ENCODE peak calls at places on chromosomes 3 and 15, in five cellular contexts. One of them, this sample, is unnamed.
A peak's percentile ranks its signal among the peaks of the same experiment; 100 is the strongest.

GRCh38 chr15:82135645-82136044 is 89.8 kb upstream of the MEX3B start:
- DNase-seq in WTC11: no peak
- DNase-seq in HFF-Myc: no peak
- DNase-seq in uterus: no peak
- DNase-seq in BJ: no peak
- DNase-seq in this sample: no peak

GRCh38 chr3:55904716-55905115 is 417.6 kb upstream of the WNT5A start:
- DNase-seq in WTC11: no peak
- DNase-seq in HFF-Myc: no peak
- DNase-seq in uterus: no peak
- DNase-seq in BJ: no peak
- DNase-seq in this sample: no peak

GRCh38 chr3:196519738-196520122 is 4.6 kb upstream of the SMCO1 start:
- DNase-seq in WTC11: no peak
- DNase-seq in HFF-Myc: no peak
- DNase-seq in uterus: no peak
- DNase-seq in BJ: no peak
- DNase-seq in this sample: no peak

GRCh38 chr3:166190360-166190759 is 353.1 kb upstream of the BCHE start:
- DNase-seq in WTC11: no peak
- DNase-seq in HFF-Myc: no peak
- DNase-seq in uterus: no peak
- DNase-seq in BJ: no peak
- DNase-seq in this sample: peak; percentile 7

GRCh38 chr3:124858275-124858674 is 28.9 kb downstream of the ITGB5 start:
- DNase-seq in WTC11: no peak
- DNase-seq in HFF-Myc: no peak
- DNase-seq in uterus: no peak
- DNase-seq in BJ: no peak
- DNase-seq in this sample: no peak

GRCh38 chr3:38114875-38115644 is 21.9 kb downstream of the ACAA1 start:
- DNase-seq in WTC11: peak; percentile 4
- DNase-seq in HFF-Myc: no peak
- DNase-seq in uterus: no peak
- DNase-seq in BJ: no peak
- DNase-seq in this sample: no peak

GRCh38 chr3:15319575-15319974 is 12.8 kb downstream of the SH3BP5 start:
- DNase-seq in WTC11: no peak
- DNase-seq in HFF-Myc: no peak
- DNase-seq in uterus: peak; percentile 64
- DNase-seq in BJ: no peak
- DNase-seq in this sample: no peak

GRCh38 chr3:172034786-172035685 is 4.3 kb upstream of the FNDC3B start:
- DNase-seq in WTC11: peak; percentile 37
- DNase-seq in HFF-Myc: no peak
- DNase-seq in uterus: no peak
- DNase-seq in BJ: no peak
- DNase-seq in this sample: no peak

GRCh38 chr3:16114930-16115329 is 59.5 kb upstream of the GALNT15 start:
- DNase-seq in WTC11: no peak
- DNase-seq in HFF-Myc: no peak
- DNase-seq in uterus: no peak
- DNase-seq in BJ: no peak
- DNase-seq in this sample: no peak

GRCh38 chr15:66766282-66767228 is 64.5 kb downstream of the SMAD6 start:
- DNase-seq in WTC11: no peak
- DNase-seq in HFF-Myc: no peak
- DNase-seq in uterus: no peak
- DNase-seq in BJ: no peak
- DNase-seq in this sample: no peak

GRCh38 chr15:42273900-42274692 is 863 bp upstream of the TMEM87A start:
- DNase-seq in WTC11: peak; percentile 24
- DNase-seq in HFF-Myc: no peak
- DNase-seq in uterus: peak; percentile 58
- DNase-seq in BJ: no peak
- DNase-seq in this sample: no peak

GRCh38 chr3:41224120-41224806 is 25.0 kb downstream of the CTNNB1 start:
- DNase-seq in WTC11: no peak
- DNase-seq in HFF-Myc: no peak
- DNase-seq in uterus: no peak
- DNase-seq in BJ: no peak
- DNase-seq in this sample: peak; percentile 21
- TF ChIP-seq CTCF in WTC11: no peak
- TF ChIP-seq CTCF in HFF-Myc: no peak
- TF ChIP-seq CTCF in uterus: no peak
- TF ChIP-seq CTCF in BJ: no peak
- TF ChIP-seq CTCF in this sample: no peak

DNA sequence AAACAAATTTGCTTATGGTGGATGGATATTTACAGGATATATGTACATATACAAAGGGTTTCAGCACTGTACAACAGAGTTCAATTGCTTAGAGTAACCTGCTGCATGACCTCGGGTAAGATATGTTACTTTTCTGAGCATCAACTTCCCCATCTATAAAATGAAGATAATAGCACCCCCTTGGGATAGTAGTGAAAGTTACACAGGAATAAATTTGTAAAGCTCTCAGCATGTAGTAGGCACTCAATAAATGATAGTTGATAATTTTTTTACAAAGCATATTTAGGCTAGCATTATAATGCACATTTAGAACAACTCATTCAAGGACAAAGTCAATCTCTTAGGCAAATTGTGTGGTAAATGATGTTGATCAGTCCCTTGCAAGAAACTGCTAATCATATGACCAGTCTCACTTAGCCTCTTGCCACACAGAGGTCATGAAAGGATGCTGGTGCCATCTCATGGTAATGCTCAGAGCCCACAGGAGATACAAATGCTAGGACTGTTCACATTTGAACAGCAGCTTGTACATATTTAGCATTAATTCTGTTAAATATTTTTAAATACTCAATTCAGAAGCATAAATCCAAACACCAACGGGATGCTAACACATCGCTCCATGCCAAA is 123.9 kb downstream of the MAGI1 start:
- DNase-seq in WTC11: no peak
- DNase-seq in HFF-Myc: no peak
- DNase-seq in uterus: no peak
- DNase-seq in BJ: no peak
- DNase-seq in this sample: no peak
- TF ChIP-seq CTCF in WTC11: no peak
- TF ChIP-seq CTCF in HFF-Myc: no peak
- TF ChIP-seq CTCF in uterus: no peak
- TF ChIP-seq CTCF in BJ: no peak
- TF ChIP-seq CTCF in this sample: no peak

GRCh38 chr15:57079446-57079845 is 161.0 kb downstream of the TCF12 start:
- DNase-seq in WTC11: no peak
- DNase-seq in HFF-Myc: no peak
- DNase-seq in uterus: no peak
- DNase-seq in BJ: no peak
- DNase-seq in this sample: no peak
- TF ChIP-seq CTCF in WTC11: no peak
- TF ChIP-seq CTCF in HFF-Myc: no peak
- TF ChIP-seq CTCF in uterus: no peak
- TF ChIP-seq CTCF in BJ: no peak
- TF ChIP-seq CTCF in this sample: peak; percentile 19

GRCh38 chr3:191363221-191363620 is 32.9 kb upstream of the UTS2B start:
- DNase-seq in WTC11: no peak
- DNase-seq in HFF-Myc: no peak
- DNase-seq in uterus: no peak
- DNase-seq in BJ: no peak
- DNase-seq in this sample: no peak
- TF ChIP-seq CTCF in WTC11: no peak
- TF ChIP-seq CTCF in HFF-Myc: no peak
- TF ChIP-seq CTCF in uterus: no peak
- TF ChIP-seq CTCF in BJ: no peak
- TF ChIP-seq CTCF in this sample: no peak

DNA sequence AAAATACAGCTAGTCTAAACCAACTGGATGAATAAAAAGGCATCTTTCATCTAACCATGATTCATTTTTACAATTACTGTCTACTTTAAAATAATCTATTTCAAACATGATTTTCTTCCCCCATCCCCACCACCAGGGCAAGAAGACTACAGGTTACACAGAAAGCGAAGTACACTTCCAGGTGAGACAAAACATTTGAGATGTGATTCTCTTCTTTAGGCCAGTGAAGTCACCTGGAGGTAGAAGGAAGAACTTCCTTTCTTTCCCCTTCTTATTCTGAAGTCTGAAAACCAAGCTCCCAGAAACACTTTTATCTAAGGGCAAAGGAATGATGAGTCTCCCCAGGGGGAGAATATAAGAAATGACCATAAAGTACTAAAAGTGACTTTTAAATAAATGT is 36.7 kb downstream of the SHQ1 start:
- DNase-seq in WTC11: no peak
- DNase-seq in HFF-Myc: no peak
- DNase-seq in uterus: no peak
- DNase-seq in BJ: no peak
- DNase-seq in this sample: no peak
- TF ChIP-seq CTCF in WTC11: no peak
- TF ChIP-seq CTCF in HFF-Myc: no peak
- TF ChIP-seq CTCF in uterus: no peak
- TF ChIP-seq CTCF in BJ: no peak
- TF ChIP-seq CTCF in this sample: peak; percentile 10

GRCh38 chr15:65408370-65409283 is 14.1 kb downstream of the IGDCC4 start:
- DNase-seq in WTC11: no peak
- DNase-seq in HFF-Myc: no peak
- DNase-seq in uterus: no peak
- DNase-seq in BJ: no peak
- DNase-seq in this sample: no peak

GRCh38 chr15:65410972-65411371 is 11.8 kb downstream of the IGDCC4 start:
- DNase-seq in WTC11: no peak
- DNase-seq in HFF-Myc: no peak
- DNase-seq in uterus: no peak
- DNase-seq in BJ: no peak
- DNase-seq in this sample: no peak

GRCh38 chr15:65410036-65410435 is 12.7 kb downstream of the IGDCC4 start:
- DNase-seq in WTC11: no peak
- DNase-seq in HFF-Myc: no peak
- DNase-seq in uterus: no peak
- DNase-seq in BJ: no peak
- DNase-seq in this sample: no peak

GRCh38 chr15:65411470-65412071 is 11.2 kb downstream of the IGDCC4 start:
- DNase-seq in WTC11: no peak
- DNase-seq in HFF-Myc: no peak
- DNase-seq in uterus: no peak
- DNase-seq in BJ: no peak
- DNase-seq in this sample: peak; percentile 87

DNA sequence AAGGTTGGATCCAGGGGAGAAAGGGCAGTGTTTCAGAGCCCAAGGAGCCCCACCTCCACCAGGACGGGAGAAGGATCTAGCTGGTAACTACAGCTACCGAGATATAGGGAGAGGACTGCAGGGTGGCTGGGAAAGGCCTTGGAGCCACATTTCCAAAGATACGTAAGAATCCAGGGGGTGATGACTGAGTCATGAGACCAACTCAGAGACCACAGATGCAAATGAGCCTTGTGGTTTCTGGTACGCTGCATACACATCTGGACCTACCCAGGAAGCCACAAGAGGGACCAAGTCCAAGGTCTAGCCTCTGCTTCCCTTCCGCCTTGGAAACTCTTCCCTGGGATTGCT is 13.5 kb downstream of the IGDCC4 start:
- DNase-seq in WTC11: no peak
- DNase-seq in HFF-Myc: peak; percentile 98
- DNase-seq in uterus: no peak
- DNase-seq in BJ: peak; percentile 89
- DNase-seq in this sample: peak; percentile 99
- TF ChIP-seq CTCF in WTC11: no peak
- TF ChIP-seq CTCF in HFF-Myc: no peak
- TF ChIP-seq CTCF in uterus: no peak
- TF ChIP-seq CTCF in BJ: peak; percentile 15
- TF ChIP-seq CTCF in this sample: peak; percentile 9

GRCh38 chr3:156005698-156006097 is 114.7 kb upstream of the KCNAB1 start:
- DNase-seq in WTC11: no peak
- DNase-seq in HFF-Myc: no peak
- DNase-seq in uterus: no peak
- DNase-seq in BJ: no peak
- DNase-seq in this sample: no peak

GRCh38 chr3:156014456-156014855 is 105.9 kb upstream of the KCNAB1 start:
- DNase-seq in WTC11: no peak
- DNase-seq in HFF-Myc: no peak
- DNase-seq in uterus: no peak
- DNase-seq in BJ: no peak
- DNase-seq in this sample: no peak

GRCh38 chr3:156010829-156011228 is 109.5 kb upstream of the KCNAB1 start:
- DNase-seq in WTC11: peak; percentile 31
- DNase-seq in HFF-Myc: no peak
- DNase-seq in uterus: no peak
- DNase-seq in BJ: no peak
- DNase-seq in this sample: no peak
- TF ChIP-seq CTCF in WTC11: no peak
- TF ChIP-seq CTCF in HFF-Myc: peak; percentile 27
- TF ChIP-seq CTCF in uterus: no peak
- TF ChIP-seq CTCF in BJ: peak; percentile 16
- TF ChIP-seq CTCF in this sample: peak; percentile 40

GRCh38 chr3:53668872-53669271 is 174.5 kb downstream of the CACNA1D start:
- DNase-seq in WTC11: no peak
- DNase-seq in HFF-Myc: no peak
- DNase-seq in uterus: no peak
- DNase-seq in BJ: no peak
- DNase-seq in this sample: no peak
- TF ChIP-seq CTCF in WTC11: no peak
- TF ChIP-seq CTCF in HFF-Myc: peak; percentile 33
- TF ChIP-seq CTCF in uterus: no peak
- TF ChIP-seq CTCF in BJ: peak; percentile 50
- TF ChIP-seq CTCF in this sample: peak; percentile 49

This sample was measured in kidney epithelial cell.